ENCODE peak calls at places on chromosome 4, in four cellular contexts. H is breast epithelium, Z is fibroblast of pulmonary artery, C is fibroblast of mammary gland. U is an unnamed sample.

GRCh38 chr4:128393111-128393704 is 105.6 kb upstream of the PGRMC2 start:
- DNase-seq in H (no peak), Z (peak), C (peak), U (peak)

GRCh38 chr4:182593864-182594263 is 323.3 kb downstream of the DCTD start:
- DNase-seq in H (no peak), Z (peak), C (peak), U (no peak)

GRCh38 chr4:38099908-38100407 is 139.8 kb downstream of the PTTG2 start:
- DNase-seq in H (no peak), Z (peak), C (peak), U (peak)

GRCh38 chr4:99979872-99980271 is 29.8 kb upstream of the H2AZ1 start:
- DNase-seq in H (no peak), Z (no peak), C (peak), U (peak)

GRCh38 chr4:89222171-89222570 is 85.4 kb downstream of the GPRIN3 start:
- DNase-seq in H (no peak), Z (no peak), C (no peak), U (no peak)

GRCh38 chr4:20464381-20464780 is 212.7 kb downstream of the SLIT2 start:
- DNase-seq in H (no peak), Z (peak), C (peak), U (peak)

GRCh38 chr4:130054895-130055294 is 958.9 kb downstream of the C4orf33 start:
- DNase-seq in H (no peak), Z (no peak), C (no peak), U (no peak)

GRCh38 chr4:124481123-124481522 is 231.4 kb downstream of the ANKRD50 start:
- DNase-seq in H (no peak), Z (no peak), C (no peak), U (no peak)

GRCh38 chr4:15778191-15778741 is at the start of gene CD38:
- DNase-seq in H (no peak), Z (no peak), C (no peak), U (no peak)

GRCh38 chr4:115965588-115965987 is 852.2 kb upstream of the NDST4 start:
- DNase-seq in H (no peak), Z (no peak), C (no peak), U (no peak)
- TF ChIP-seq CTCF in H (no peak), Z (no peak), C (no peak), U (no peak)

GRCh38 chr4:186021461-186022167 is 47.3 kb upstream of the TLR3 start:
- DNase-seq in H (no peak), Z (peak), C (peak), U (peak)
- H3K4me3 ChIP-seq in H (peak), Z (peak), C (no peak), U (no peak)

DNA sequence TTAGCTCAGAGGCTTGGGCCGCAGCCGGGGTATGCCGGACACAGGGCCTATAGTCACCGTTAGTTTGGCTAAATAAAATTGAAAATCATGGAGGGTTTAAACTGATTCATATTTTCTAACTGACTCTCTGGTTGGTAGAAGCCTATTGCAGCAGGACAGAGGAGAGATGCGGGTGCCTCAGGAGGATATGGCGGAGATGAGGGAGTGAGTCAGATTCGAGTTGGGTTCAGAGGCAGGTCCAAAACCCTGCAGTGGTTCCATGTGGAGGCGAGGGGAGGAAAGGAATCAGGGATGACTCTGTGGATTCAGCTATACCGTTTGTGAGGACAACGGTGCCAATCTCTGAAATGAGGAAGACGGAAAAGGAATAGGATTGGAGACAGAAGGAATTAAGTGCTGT is 176.6 kb downstream of the PALLD start:
- DNase-seq in H (no peak), Z (no peak), C (no peak), U (no peak)
- TF ChIP-seq CTCF in H (no peak), Z (no peak), C (no peak), U (no peak)

GRCh38 chr4:76754439-76754838 is 143.5 kb downstream of the SOWAHB start:
- DNase-seq in H (no peak), Z (no peak), C (no peak), U (no peak)

GRCh38 chr4:76752911-76753494 is 144.9 kb downstream of the SOWAHB start:
- DNase-seq in H (no peak), Z (peak), C (peak), U (peak)

GRCh38 chr4:76751612-76752343 is 146.2 kb downstream of the SOWAHB start:
- DNase-seq in H (no peak), Z (no peak), C (no peak), U (no peak)

GRCh38 chr4:76755756-76756155 is 142.2 kb downstream of the SOWAHB start:
- DNase-seq in H (no peak), Z (no peak), C (no peak), U (no peak)

DNA sequence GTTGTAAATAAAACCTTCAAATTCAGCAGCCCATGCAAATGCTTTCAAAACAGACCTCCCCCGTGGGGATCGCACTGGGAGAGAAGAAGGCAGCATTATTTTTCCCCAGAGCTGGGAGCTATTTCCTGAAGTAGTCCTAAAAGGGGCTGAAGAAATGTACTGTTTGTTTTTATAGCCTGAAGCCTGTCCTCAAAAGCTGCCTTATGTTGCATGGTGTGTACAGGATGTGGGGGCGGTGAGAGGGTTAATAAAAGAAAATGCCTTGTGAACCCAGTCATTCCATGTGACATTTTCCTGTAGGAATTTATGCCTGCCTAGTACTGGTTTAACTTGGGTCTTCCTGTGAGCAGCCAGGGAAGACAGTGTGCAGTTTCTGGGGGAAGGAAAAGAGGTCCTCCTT is 144.1 kb downstream of the SOWAHB start:
- DNase-seq in H (no peak), Z (peak), C (peak), U (peak)
- H3K4me3 ChIP-seq in H (no peak), Z (peak), C (no peak), U (peak)

GRCh38 chr4:117134386-117134785 is 49.0 kb upstream of the TRAM1L1 start:
- DNase-seq in H (no peak), Z (peak), C (peak), U (peak)
- TF ChIP-seq CTCF in H (peak), Z (peak), C (peak), U (peak)

DNA sequence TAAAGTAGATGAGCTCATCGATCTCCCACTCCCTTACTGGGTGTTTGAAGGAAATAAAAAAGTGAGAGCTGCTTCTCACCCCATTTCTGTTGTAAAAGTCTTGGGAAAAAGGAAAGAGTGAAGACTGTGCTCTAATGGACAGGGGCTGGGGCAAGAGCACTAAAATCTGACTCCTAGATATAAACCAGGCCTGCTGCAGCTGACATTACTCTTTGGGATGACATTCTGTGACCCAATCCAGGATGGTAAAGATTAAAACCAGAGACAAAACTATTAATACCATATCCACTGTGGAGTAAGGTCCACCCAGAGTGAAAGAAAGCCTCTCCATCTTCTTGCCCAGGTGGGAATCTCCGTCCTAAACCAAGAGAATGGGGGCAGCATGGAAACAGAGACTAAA is 20.1 kb upstream of the NEUROG2 start:
- DNase-seq in H (no peak), Z (no peak), C (no peak), U (no peak)
- H3K4me3 ChIP-seq in H (no peak), Z (no peak), C (no peak), U (no peak)

DNA sequence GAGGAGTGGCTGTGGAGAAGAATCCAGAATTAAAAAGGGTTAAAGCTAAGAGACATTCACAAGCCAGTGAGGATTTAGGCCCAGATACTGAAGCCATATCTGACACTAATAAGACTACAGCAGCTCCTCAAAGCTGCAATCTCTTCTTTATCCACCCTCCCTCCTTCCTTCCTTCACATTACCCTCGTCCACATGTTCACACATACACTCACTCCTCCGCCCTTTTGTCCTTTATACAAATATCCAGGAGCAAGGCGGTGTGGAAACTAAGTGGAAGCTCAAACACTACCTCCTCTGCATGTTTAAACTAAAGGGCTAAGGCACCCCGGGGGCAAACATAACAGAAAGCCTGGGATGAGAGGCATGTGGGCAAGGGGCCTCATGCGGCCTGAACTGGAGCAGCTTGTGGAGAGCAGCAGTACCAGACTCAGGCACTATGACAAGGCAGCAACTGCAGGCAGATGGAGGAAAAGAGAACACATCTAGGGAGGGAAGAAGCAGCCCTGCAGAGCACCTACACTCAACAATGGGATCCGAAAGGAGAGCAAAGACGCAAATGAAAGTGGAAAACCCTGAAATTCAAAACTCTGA is 9.4 kb downstream of the MAB21L2 start:
- DNase-seq in H (no peak), Z (no peak), C (no peak), U (no peak)
- TF ChIP-seq CTCF in H (no peak), Z (no peak), C (no peak), U (no peak)

DNA sequence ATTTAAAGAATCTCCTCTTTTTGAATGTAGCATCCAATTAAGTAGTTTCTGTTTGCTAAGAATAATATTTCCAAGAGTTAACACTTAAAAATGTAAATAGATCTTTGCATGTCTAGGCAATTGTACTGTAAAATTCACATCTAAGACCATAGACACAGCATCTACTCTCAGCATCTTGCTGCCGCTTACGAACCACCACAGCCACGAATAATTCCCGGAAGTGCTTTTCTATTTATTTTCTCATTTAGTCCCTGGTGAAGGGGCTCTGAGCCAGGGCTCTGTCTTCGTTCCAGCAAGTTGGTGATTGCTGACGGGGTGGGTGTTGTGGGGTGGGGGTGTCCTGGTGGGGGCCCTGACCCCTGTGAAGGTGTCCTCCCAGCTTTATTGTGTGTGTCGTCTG is 1.5 kb downstream of the NSG1 start:
- DNase-seq in H (no peak), Z (no peak), C (no peak), U (no peak)
- H3K4me3 ChIP-seq in H (peak), Z (peak), C (no peak), U (no peak)

GRCh38 chr4:44760142-44760898 is 34.0 kb upstream of the GNPDA2 start:
- DNase-seq in H (no peak), Z (peak), C (peak), U (peak)
- TF ChIP-seq CTCF in H (peak), Z (peak), C (peak), U (peak)